ENCODE peak calls at places on chromosome 19, in eight cellular contexts. O is prostate gland; R is endothelial cell; B is CD4-positive, alpha-beta T cell; I is mammary epithelial cell; E is heart right ventricle; D is fibroblast of lung; Y is Panc1. P is an unnamed sample.

GRCh38 chr19:47352095-47352494 is 3.0 kb downstream of the DHX34 start:
- DNase-seq in O (no peak), R (no peak), B (no peak), I (no peak), E (no peak), D (no peak), Y (no peak), P (no peak)

GRCh38 chr19:47096721-47097120 is 16.9 kb downstream of the ZC3H4 start:
- DNase-seq in O (peak), R (no peak), B (no peak), I (no peak), E (no peak), D (no peak), Y (no peak), P (no peak)

GRCh38 chr19:953501-954271 is 27.9 kb downstream of the ARID3A start:
- DNase-seq in O (no peak), R (no peak), B (no peak), I (no peak), E (no peak), D (no peak), Y (no peak), P (no peak)

GRCh38 chr19:5457709-5458108 is 2.5 kb downstream of the ZNRF4 start:
- DNase-seq in O (no peak), R (no peak), B (no peak), I (no peak), E (no peak), D (no peak), Y (no peak), P (no peak)

GRCh38 chr19:16366433-16367268 is 42.0 kb downstream of the KLF2 start:
- DNase-seq in O (no peak), R (no peak), B (peak), I (no peak), E (no peak), D (no peak), Y (no peak), P (no peak)

GRCh38 chr19:49333426-49334288 is 1.5 kb upstream of the CD37 start:
- DNase-seq in O (no peak), R (no peak), B (peak), I (no peak), E (no peak), D (no peak), Y (no peak), P (no peak)

GRCh38 chr19:48806518-48806817 is 4.4 kb downstream of the BCAT2 start:
- DNase-seq in O (no peak), R (no peak), B (peak), I (no peak), E (no peak), D (no peak), Y (no peak), P (no peak)

GRCh38 chr19:55750715-55751114 is 8.2 kb upstream of the RFPL4A start:
- DNase-seq in O (no peak), R (no peak), B (no peak), I (no peak), E (no peak), D (no peak), Y (no peak), P (no peak)

GRCh38 chr19:5767949-5768348 is 16.6 kb downstream of the PRR22 start:
- DNase-seq in O (no peak), R (no peak), B (no peak), I (no peak), E (no peak), D (no peak), Y (no peak), P (no peak)

GRCh38 chr19:49488863-49489537 is 1.6 kb downstream of the RPL13A start:
- DNase-seq in O (no peak), R (no peak), B (no peak), I (no peak), E (no peak), D (no peak), Y (no peak), P (no peak)

GRCh38 chr19:16249826-16250434 is 52.2 kb downstream of the AP1M1 start:
- DNase-seq in O (no peak), R (no peak), B (no peak), I (no peak), E (no peak), D (peak), Y (no peak), P (no peak)

GRCh38 chr19:19595171-19595701 is 23.3 kb downstream of the PBX4 start:
- DNase-seq in O (peak), R (no peak), B (no peak), I (no peak), E (no peak), D (no peak), Y (no peak), P (no peak)

GRCh38 chr19:46714523-46715106 is 2.3 kb downstream of the PRKD2 start:
- DNase-seq in O (no peak), R (no peak), B (no peak), I (no peak), E (no peak), D (no peak), Y (no peak), P (no peak)

GRCh38 chr19:55535173-55535572 is 1.8 kb downstream of the SBK2 start:
- DNase-seq in O (no peak), R (no peak), B (no peak), I (no peak), E (no peak), D (no peak), Y (no peak), P (no peak)

GRCh38 chr19:35851213-35852028 is 883 bp downstream of the NPHS1 start:
- DNase-seq in O (no peak), R (no peak), B (no peak), I (no peak), E (no peak), D (no peak), Y (no peak), P (no peak)

GRCh38 chr19:45037393-45038169 is 1.3 kb upstream of the CLASRP start:
- DNase-seq in O (no peak), R (no peak), B (no peak), I (no peak), E (no peak), D (no peak), Y (no peak), P (no peak)

GRCh38 chr19:19447536-19448237 is 42.2 kb downstream of the GATAD2A start:
- DNase-seq in O (no peak), R (no peak), B (peak), I (no peak), E (no peak), D (no peak), Y (no peak), P (no peak)

GRCh38 chr19:53868091-53868891 is 608 bp downstream of the MYADM start:
- DNase-seq in O (peak), R (peak), B (peak), I (peak), E (peak), D (peak), Y (no peak), P (peak)

GRCh38 chr19:15841875-15842569 is 26.6 kb upstream of the OR10H1 start:
- DNase-seq in O (no peak), R (no peak), B (no peak), I (no peak), E (no peak), D (no peak), Y (no peak), P (no peak)

GRCh38 chr19:47186337-47187022 is 44.5 kb downstream of the BBC3 start:
- DNase-seq in O (no peak), R (no peak), B (peak), I (no peak), E (no peak), D (peak), Y (no peak), P (no peak)

GRCh38 chr19:51450730-51451307 is 7.4 kb downstream of the SIGLEC8 start:
- DNase-seq in O (no peak), R (no peak), B (no peak), I (no peak), E (no peak), D (no peak), Y (no peak), P (no peak)

GRCh38 chr19:19515764-19516519 is at the start of gene NDUFA13:
- DNase-seq in O (peak), R (peak), B (peak), I (peak), E (peak), D (peak), Y (no peak), P (peak)

GRCh38 chr19:49340069-49340864 is 5.1 kb downstream of the CD37 start:
- DNase-seq in O (peak), R (no peak), B (peak), I (no peak), E (peak), D (no peak), Y (no peak), P (no peak)

GRCh38 chr19:21568816-21569496 is 63.6 kb downstream of the ZNF429 start:
- DNase-seq in O (peak), R (no peak), B (peak), I (no peak), E (peak), D (peak), Y (no peak), P (no peak)

GRCh38 chr19:246551-246950 is 44.7 kb downstream of the PLPP2 start:
- DNase-seq in O (no peak), R (no peak), B (no peak), I (no peak), E (no peak), D (no peak), Y (no peak), P (no peak)

GRCh38 chr19:18772620-18773587 is 18.2 kb downstream of the COMP start:
- DNase-seq in O (peak), R (no peak), B (no peak), I (peak), E (no peak), D (no peak), Y (no peak), P (no peak)

GRCh38 chr19:47680858-47681332 is 32.3 kb upstream of the EHD2 start:
- DNase-seq in O (no peak), R (no peak), B (no peak), I (no peak), E (no peak), D (no peak), Y (no peak), P (no peak)

GRCh38 chr19:37506387-37507166 is at the start of gene ZNF793:
- DNase-seq in O (peak), R (peak), B (peak), I (peak), E (peak), D (peak), Y (peak), P (peak)

GRCh38 chr19:19743176-19743575 is 10.3 kb upstream of the ZNF14 start:
- DNase-seq in O (no peak), R (no peak), B (no peak), I (no peak), E (no peak), D (no peak), Y (no peak), P (no peak)

GRCh38 chr19:17441241-17442135 is 7.0 kb downstream of the TMEM221 start:
- DNase-seq in O (no peak), R (peak), B (no peak), I (peak), E (no peak), D (peak), Y (no peak), P (no peak)
- TF ChIP-seq CTCF in O (no peak), R (no peak), B (peak), I (peak), E (no peak), D (peak), Y (peak), P (peak)

DNA sequence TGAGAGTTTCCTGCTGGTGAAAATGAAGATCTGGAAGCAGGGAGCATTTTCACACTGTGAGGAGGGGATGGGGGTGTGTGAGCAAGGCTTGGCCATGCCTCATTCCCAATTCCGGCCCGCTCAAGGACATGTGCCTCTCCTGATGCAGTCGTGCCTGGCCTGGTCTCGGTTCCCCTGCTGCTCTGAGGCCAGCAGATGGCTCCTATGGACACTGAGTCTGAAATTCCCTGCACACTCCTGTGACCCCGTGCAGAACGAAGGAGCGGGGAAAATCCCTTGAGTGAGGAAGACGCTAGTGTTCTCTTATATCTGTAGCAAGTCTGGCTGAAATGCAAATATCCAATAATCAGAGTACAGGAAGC is 363 bp upstream of the ZNF763 start:
- DNase-seq in O (peak), R (no peak), B (no peak), I (no peak), E (peak), D (no peak), Y (no peak), P (no peak)
- TF ChIP-seq CTCF in O (no peak), R (no peak), B (no peak), I (no peak), E (no peak), D (peak), Y (no peak), P (peak)

GRCh38 chr19:12884926-12885748 is 1.9 kb downstream of the KLF1 start:
- DNase-seq in O (peak), R (peak), B (peak), I (peak), E (peak), D (peak), Y (no peak), P (no peak)
- TF ChIP-seq CTCF in O (peak), R (peak), B (peak), I (peak), E (peak), D (peak), Y (peak), P (peak)

GRCh38 chr19:10820173-10820572 is 15.8 kb downstream of the TMED1 start:
- DNase-seq in O (no peak), R (no peak), B (no peak), I (no peak), E (no peak), D (no peak), Y (no peak), P (no peak)
- TF ChIP-seq CTCF in O (no peak), R (no peak), B (no peak), I (no peak), E (no peak), D (no peak), Y (no peak), P (peak)

DNA sequence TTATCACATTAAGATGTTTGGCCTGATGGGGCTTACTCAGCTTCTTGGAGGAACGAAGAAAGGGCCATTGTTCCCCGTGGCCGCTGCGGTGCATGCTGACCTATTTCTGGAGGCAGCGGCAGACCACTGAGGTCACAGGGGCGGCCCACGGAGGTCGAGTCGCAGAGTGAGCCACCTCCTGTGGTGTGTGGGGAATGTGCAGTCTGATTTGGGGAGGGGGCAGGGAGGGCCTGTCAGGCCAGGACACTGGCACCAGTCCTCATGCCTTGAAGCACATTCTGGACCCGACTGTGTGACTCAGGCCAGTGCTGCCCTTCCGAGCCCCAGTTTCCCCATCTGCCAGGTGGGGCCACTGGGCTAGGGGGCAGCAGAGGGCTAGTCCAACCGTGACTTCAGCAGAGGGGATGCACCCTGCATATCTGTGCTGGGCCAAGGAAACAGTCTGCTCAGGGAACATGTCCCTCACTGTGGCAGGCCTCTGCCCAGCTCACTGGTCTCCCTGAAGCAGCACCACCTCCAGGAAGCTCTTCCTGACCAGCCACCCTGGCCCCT is 6.3 kb downstream of the SLC7A10 start:
- DNase-seq in O (no peak), R (no peak), B (no peak), I (peak), E (no peak), D (peak), Y (no peak), P (no peak)
- TF ChIP-seq CTCF in O (no peak), R (no peak), B (no peak), I (no peak), E (no peak), D (no peak), Y (peak), P (no peak)

DNA sequence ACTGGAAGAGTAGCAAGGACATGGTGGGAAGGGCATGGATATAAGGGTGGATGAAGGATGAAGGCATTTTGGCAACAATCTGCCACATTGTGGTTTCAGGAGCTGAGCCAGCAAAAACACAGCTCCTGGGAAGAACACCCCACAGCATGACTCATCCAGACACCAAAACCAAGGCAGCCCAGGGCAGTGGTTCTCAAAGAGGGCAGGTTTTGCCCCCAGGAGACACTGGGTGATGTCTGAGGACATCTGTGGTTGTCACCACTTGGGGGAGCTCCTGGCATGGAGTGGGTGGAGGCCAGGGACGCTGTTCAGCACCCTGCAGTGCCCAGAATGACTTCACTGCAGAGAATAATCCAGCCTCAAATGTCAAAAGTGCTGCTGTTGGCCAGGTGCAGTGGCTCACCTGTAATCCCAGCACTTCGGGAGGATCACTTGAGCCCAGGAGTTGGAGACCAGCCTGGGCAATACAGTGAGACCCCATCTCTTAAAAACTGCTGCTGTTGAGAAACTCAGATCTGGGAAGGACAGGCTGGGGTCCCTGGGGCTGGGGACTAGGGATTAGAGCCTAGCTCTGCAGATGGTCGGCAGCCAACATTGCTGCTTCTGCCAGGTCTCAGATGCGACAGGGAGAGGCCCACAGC is 16.1 kb downstream of the ZFR2 start:
- DNase-seq in O (no peak), R (no peak), B (peak), I (peak), E (no peak), D (peak), Y (no peak), P (no peak)
- TF ChIP-seq CTCF in O (no peak), R (no peak), B (no peak), I (peak), E (no peak), D (peak), Y (no peak), P (peak)

GRCh38 chr19:10852941-10853340 is 4.7 kb downstream of the C19orf38 start:
- DNase-seq in O (no peak), R (no peak), B (no peak), I (no peak), E (no peak), D (no peak), Y (no peak), P (no peak)

GRCh38 chr19:10854350-10855089 is 6.3 kb downstream of the C19orf38 start:
- DNase-seq in O (no peak), R (no peak), B (no peak), I (no peak), E (no peak), D (no peak), Y (no peak), P (no peak)

GRCh38 chr19:10852098-10852800 is 4.0 kb downstream of the C19orf38 start:
- DNase-seq in O (no peak), R (no peak), B (no peak), I (peak), E (no peak), D (peak), Y (no peak), P (no peak)

GRCh38 chr19:10858204-10858828 is 10.1 kb downstream of the C19orf38 start:
- DNase-seq in O (no peak), R (peak), B (no peak), I (no peak), E (no peak), D (no peak), Y (no peak), P (no peak)

GRCh38 chr19:10855879-10856522 is 7.8 kb downstream of the C19orf38 start:
- DNase-seq in O (no peak), R (peak), B (no peak), I (no peak), E (no peak), D (no peak), Y (no peak), P (no peak)
- TF ChIP-seq CTCF in O (peak), R (peak), B (peak), I (peak), E (no peak), D (peak), Y (no peak), P (peak)

GRCh38 chr19:31355330-31356289 is 6.4 kb upstream of the TSHZ3 start:
- DNase-seq in O (no peak), R (no peak), B (no peak), I (no peak), E (no peak), D (peak), Y (no peak), P (no peak)

GRCh38 chr19:31354919-31355318 is 5.7 kb upstream of the TSHZ3 start:
- DNase-seq in O (no peak), R (peak), B (no peak), I (no peak), E (no peak), D (no peak), Y (no peak), P (no peak)

GRCh38 chr19:31357315-31357673 is 8.1 kb upstream of the TSHZ3 start:
- DNase-seq in O (no peak), R (no peak), B (no peak), I (no peak), E (no peak), D (no peak), Y (no peak), P (no peak)

GRCh38 chr19:31354316-31354715 is 5.1 kb upstream of the TSHZ3 start:
- DNase-seq in O (no peak), R (no peak), B (no peak), I (no peak), E (no peak), D (no peak), Y (no peak), P (no peak)

GRCh38 chr19:31356587-31357314 is 7.5 kb upstream of the TSHZ3 start:
- DNase-seq in O (no peak), R (peak), B (peak), I (no peak), E (peak), D (peak), Y (no peak), P (no peak)
- TF ChIP-seq CTCF in O (no peak), R (peak), B (peak), I (peak), E (peak), D (no peak), Y (no peak), P (peak)

GRCh38 chr19:7512400-7512851 is 3.5 kb upstream of the ZNF358 start:
- DNase-seq in O (no peak), R (no peak), B (no peak), I (no peak), E (no peak), D (no peak), Y (no peak), P (no peak)
- TF ChIP-seq CTCF in O (no peak), R (no peak), B (no peak), I (no peak), E (no peak), D (no peak), Y (no peak), P (no peak)

P was measured in osteocyte.